ENCODE peak calls at places on chromosome 17, in six cellular contexts. N is AG20443; C is mesothelial cell of epicardium; U is GM04503; B is AG04449; Q is CD4-positive, CD25-positive, alpha-beta regulatory T cell. F is an unnamed sample.

GRCh38 chr17:61420745-61421398 is 21.2 kb downstream of the TBX2 start:
- DNase-seq in N (no peak), C (no peak), U (no peak), B (no peak), Q (no peak), F (no peak)

GRCh38 chr17:49746791-49747490 is 17.0 kb downstream of the FAM117A start:
- DNase-seq in N (no peak), C (no peak), U (no peak), B (no peak), Q (peak), F (no peak)

GRCh38 chr17:18182978-18183333 is 672 bp upstream of the ALKBH5 start:
- DNase-seq in N (peak), C (peak), U (no peak), B (peak), Q (peak), F (no peak)

GRCh38 chr17:16352303-16352837 is 899 bp downstream of the CENPV start:
- DNase-seq in N (peak), C (peak), U (no peak), B (no peak), Q (no peak), F (no peak)

GRCh38 chr17:81517339-81518112 is 4.9 kb upstream of the ACTG1 start:
- DNase-seq in N (no peak), C (no peak), U (no peak), B (no peak), Q (no peak), F (no peak)

GRCh38 chr17:4165301-4166010 is 22.5 kb downstream of the CYB5D2 start:
- DNase-seq in N (no peak), C (no peak), U (no peak), B (no peak), Q (no peak), F (no peak)

GRCh38 chr17:73820686-73821448 is 176.6 kb upstream of the SDK2 start:
- DNase-seq in N (no peak), C (no peak), U (no peak), B (no peak), Q (no peak), F (no peak)

GRCh38 chr17:35372846-35373531 is 432 bp downstream of the SLFN11 start:
- DNase-seq in N (peak), C (no peak), U (no peak), B (no peak), Q (peak), F (no peak)

GRCh38 chr17:50026046-50026675 is 29.7 kb upstream of the ITGA3 start:
- DNase-seq in N (no peak), C (no peak), U (no peak), B (no peak), Q (no peak), F (no peak)

GRCh38 chr17:39393732-39394131 is 7.7 kb downstream of the FBXL20 start:
- DNase-seq in N (peak), C (no peak), U (no peak), B (no peak), Q (no peak), F (no peak)

GRCh38 chr17:46179375-46179999 is 13.7 kb downstream of the KANSL1 start:
- DNase-seq in N (no peak), C (no peak), U (no peak), B (no peak), Q (no peak), F (no peak)

GRCh38 chr17:4006745-4007211 is 42.5 kb upstream of the ATP2A3 start:
- DNase-seq in N (no peak), C (no peak), U (no peak), B (no peak), Q (no peak), F (no peak)

GRCh38 chr17:82860606-82861392 is 21.0 kb upstream of the ZNF750 start:
- DNase-seq in N (no peak), C (no peak), U (no peak), B (no peak), Q (no peak), F (no peak)

GRCh38 chr17:27572665-27573064 is 58.3 kb upstream of the LGALS9 start:
- DNase-seq in N (no peak), C (no peak), U (no peak), B (no peak), Q (no peak), F (no peak)

GRCh38 chr17:80938556-80938955 is 53.1 kb upstream of the CHMP6 start:
- DNase-seq in N (no peak), C (no peak), U (no peak), B (no peak), Q (no peak), F (no peak)

GRCh38 chr17:43734376-43734775 is 24.2 kb downstream of the SOST start:
- DNase-seq in N (peak), C (no peak), U (peak), B (no peak), Q (no peak), F (peak)

GRCh38 chr17:2262146-2262587 is 41.4 kb downstream of the SMG6 start:
- DNase-seq in N (peak), C (no peak), U (peak), B (no peak), Q (no peak), F (peak)

GRCh38 chr17:19309701-19310100 is 52.8 kb downstream of the B9D1 start:
- DNase-seq in N (no peak), C (no peak), U (no peak), B (no peak), Q (no peak), F (no peak)

GRCh38 chr17:17326275-17326875 is 23.2 kb downstream of the NT5M start:
- DNase-seq in N (no peak), C (no peak), U (no peak), B (no peak), Q (no peak), F (no peak)

GRCh38 chr17:395974-396373 is 43.4 kb upstream of the RPH3AL start:
- DNase-seq in N (no peak), C (no peak), U (no peak), B (no peak), Q (no peak), F (no peak)

GRCh38 chr17:1896243-1897163 is 66.7 kb downstream of the RPA1 start:
- DNase-seq in N (no peak), C (no peak), U (no peak), B (no peak), Q (no peak), F (no peak)

GRCh38 chr17:59837362-59838195 is 55.2 kb downstream of the TUBD1 start:
- DNase-seq in N (peak), C (peak), U (peak), B (peak), Q (peak), F (peak)

GRCh38 chr17:309361-309888 is 43.2 kb downstream of the RPH3AL start:
- DNase-seq in N (no peak), C (no peak), U (no peak), B (no peak), Q (no peak), F (no peak)